ENCODE peak calls at places on chromosome 14, in five cellular contexts. X is tibial artery, Q is BJ, W is stomach, Z is body of pancreas. V is an unnamed sample.

GRCh38 chr14:50351016-50351415 is 38.9 kb downstream of the DMAC2L start:
- DNase-seq in Q (peak), X (no peak), W (no peak), Z (no peak), V (no peak)

GRCh38 chr14:103727313-103728000 is 11.8 kb downstream of the ZFYVE21 start:
- DNase-seq in X (no peak), Z (peak), Q (no peak), W (peak), V (no peak)

GRCh38 chr14:104341532-104342434 is 203.4 kb downstream of the KIF26A start:
- DNase-seq in X (no peak), W (peak), Q (no peak), Z (peak), V (no peak)

GRCh38 chr14:55446127-55446736 is 5.8 kb upstream of the TBPL2 start:
- DNase-seq in Z (peak), W (peak), X (no peak), Q (no peak), V (no peak)

GRCh38 chr14:57058319-57058718 is 210.4 kb downstream of the EXOC5 start:
- DNase-seq in X (no peak), Q (no peak), Z (peak), W (no peak), V (no peak)

GRCh38 chr14:100540926-100541620 is 46.1 kb downstream of the BEGAIN start:
- DNase-seq in W (no peak), Q (no peak), Z (peak), X (no peak), V (no peak)

GRCh38 chr14:98578204-98578603 is 693.8 kb downstream of the BCL11B start:
- DNase-seq in Z (no peak), W (no peak), X (no peak), Q (no peak), V (peak)

GRCh38 chr14:23385840-23386657 is 9.2 kb downstream of the CMTM5 start:
- DNase-seq in W (no peak), Q (no peak), Z (peak), X (no peak), V (no peak)

GRCh38 chr14:32761381-32761968 is 177.2 kb upstream of the NPAS3 start:
- DNase-seq in Q (no peak), X (no peak), W (no peak), Z (no peak), V (peak)

GRCh38 chr14:36174767-36175424 is 1.6 kb downstream of the PTCSC3 start:
- DNase-seq in Z (no peak), Q (no peak), X (no peak), W (no peak), V (no peak)

GRCh38 chr14:21191809-21192446 is 36.1 kb upstream of the OR5AU1 start:
- DNase-seq in W (peak), X (peak), Z (peak), Q (peak), V (no peak)

GRCh38 chr14:61574514-61574807 is 120.9 kb upstream of the HIF1A start:
- DNase-seq in W (no peak), Q (no peak), Z (no peak), X (no peak), V (no peak)

GRCh38 chr14:105136401-105137322 is 31.9 kb downstream of the JAG2 start:
- DNase-seq in Q (no peak), W (no peak), Z (no peak), X (peak), V (no peak)

GRCh38 chr14:57009585-57010515 is 199.6 kb upstream of the OTX2 start:
- DNase-seq in Q (no peak), X (no peak), Z (no peak), W (no peak), V (no peak)

GRCh38 chr14:51564986-51565604 is 86.6 kb upstream of the FRMD6 start:
- DNase-seq in Q (no peak), W (no peak), X (no peak), Z (no peak), V (no peak)

GRCh38 chr14:59100203-59100602 is 88.3 kb upstream of the DAAM1 start:
- DNase-seq in X (no peak), Q (no peak), W (no peak), Z (no peak), V (no peak)

GRCh38 chr14:66514206-66514605 is 6.3 kb downstream of the GPHN start:
- DNase-seq in X (no peak), Z (no peak), W (no peak), Q (no peak), V (no peak)

DNA sequence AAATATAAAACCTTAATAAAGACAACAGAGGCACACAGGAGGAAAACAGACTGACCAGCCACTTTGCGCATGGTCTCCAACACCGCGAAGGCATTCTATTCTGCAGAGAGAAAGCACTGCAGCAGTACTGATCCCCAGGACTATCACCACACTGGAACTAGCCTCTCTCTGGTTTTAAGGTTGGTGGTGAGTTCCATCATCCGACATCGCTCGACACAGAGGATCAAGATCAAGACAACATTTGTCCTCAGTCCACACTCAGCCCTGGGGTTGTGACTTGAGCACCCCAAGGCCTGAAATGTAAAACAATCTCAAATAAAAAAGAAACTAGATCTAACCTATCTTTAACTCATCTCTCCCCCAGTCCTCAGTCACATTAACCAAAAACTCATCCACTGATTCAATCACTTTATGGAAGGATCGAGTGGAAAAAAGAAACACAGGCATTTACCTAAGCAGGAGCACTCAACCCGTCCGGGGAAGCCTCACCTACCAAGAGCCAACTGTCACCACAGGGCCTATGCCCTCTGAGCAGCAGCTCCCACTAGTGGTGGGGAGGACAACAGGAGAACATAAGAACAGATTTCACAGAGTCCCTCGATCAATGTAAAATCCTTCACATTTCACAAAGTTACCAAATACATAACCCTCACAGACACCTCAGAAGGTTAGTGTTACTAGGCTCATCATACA is 17.7 kb downstream of the STXBP6 start:
- DNase-seq in Q (no peak), Z (no peak), W (no peak), X (no peak), V (no peak)
- TF ChIP-seq CTCF in Q (peak), Z (no peak), W (no peak), X (no peak), V (peak)

GRCh38 chr14:89848165-89848564 is 106.4 kb downstream of the EFCAB11 start:
- DNase-seq in W (no peak), X (no peak), Z (no peak), Q (no peak), V (no peak)
- TF ChIP-seq CTCF in W (no peak), X (peak), Z (peak), Q (peak), V (peak)

DNA sequence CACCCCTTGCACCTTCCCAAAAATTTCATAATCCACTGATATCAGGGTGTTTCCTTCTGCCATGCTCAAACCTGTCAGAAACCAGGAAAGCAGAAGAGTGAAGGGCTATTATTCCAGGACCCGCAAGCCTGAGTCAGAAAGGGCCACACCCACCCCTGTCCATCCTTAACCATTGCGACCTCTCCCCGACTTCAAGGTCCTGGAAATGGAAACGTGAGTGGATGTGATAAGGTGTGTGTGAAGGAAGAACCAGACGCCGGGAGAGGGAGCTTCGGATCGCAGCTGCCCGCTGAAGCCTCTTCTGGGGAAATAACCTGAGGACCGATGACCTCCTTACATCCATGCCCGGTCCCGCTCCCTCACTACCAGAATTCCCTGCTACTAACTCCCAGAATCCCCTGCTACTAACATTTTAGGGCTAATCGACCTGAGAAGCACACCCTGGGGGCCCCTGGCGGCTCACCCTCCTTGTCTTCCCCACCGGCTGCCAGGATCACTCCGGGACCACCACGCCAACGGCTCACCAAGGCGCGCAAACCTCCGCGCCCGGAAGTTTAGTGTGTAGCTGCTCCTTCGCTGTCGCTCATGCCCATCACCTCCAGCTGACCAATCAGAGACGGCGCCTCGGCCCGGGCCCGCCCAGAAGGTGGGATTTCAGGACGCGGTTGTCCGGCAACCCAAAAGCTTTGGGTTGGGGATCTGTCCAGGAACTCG is at the start of gene ACYP1:
- DNase-seq in X (peak), W (peak), Q (no peak), Z (peak), V (peak)
- TF ChIP-seq CTCF in X (no peak), W (no peak), Q (no peak), Z (no peak), V (no peak)

GRCh38 chr14:106605548-106606448 is 1079.4 kb downstream of the TMEM121 start:
- DNase-seq in W (peak), X (no peak), Z (peak), Q (no peak), V (no peak)
- TF ChIP-seq CTCF in W (no peak), X (no peak), Z (peak), Q (no peak), V (no peak)

GRCh38 chr14:88933203-88933602 is 108.8 kb downstream of the TTC8 start:
- DNase-seq in Q (no peak), Z (no peak), W (no peak), X (no peak), V (no peak)

GRCh38 chr14:88934231-88934898 is 109.9 kb downstream of the TTC8 start:
- DNase-seq in Q (no peak), X (no peak), W (no peak), Z (no peak), V (no peak)

GRCh38 chr14:88935083-88935482 is 110.6 kb downstream of the TTC8 start:
- DNase-seq in Q (no peak), W (no peak), X (no peak), Z (no peak), V (no peak)

DNA sequence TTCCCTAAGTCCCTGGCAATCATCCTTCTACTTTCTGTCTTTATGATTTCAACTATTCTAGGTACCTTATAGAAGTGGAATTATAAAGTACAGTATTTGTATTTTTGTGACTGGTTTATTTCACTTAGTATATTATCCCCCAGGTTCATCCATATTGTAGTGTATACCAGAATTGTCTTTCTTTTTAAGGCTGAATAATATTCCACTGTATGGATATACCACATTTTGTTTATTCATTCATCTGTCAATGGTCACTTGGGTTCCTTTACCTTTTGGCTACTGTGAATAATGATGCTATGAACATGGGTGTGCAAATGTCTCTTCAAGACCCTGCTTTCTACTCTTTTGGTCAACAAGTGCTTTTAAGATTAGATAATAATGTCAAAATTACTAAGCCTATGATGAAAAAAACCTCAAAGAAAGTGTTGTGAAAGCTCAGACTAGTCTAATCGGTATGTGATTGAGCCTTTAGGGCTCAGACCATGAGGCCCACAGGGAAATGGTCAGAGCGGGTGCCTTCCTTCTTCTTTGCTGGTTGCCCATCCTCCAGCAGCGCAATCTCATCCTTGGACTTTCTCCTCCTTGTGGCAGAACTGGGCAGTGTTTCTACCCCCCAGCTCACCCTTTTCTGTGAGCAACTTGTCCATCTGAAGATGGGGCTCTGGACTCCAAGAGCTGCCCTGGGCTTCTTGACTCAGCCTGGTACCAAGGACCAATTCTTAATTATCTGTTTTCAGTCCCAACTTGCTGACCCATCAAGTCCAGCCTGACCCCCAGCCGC is 105.4 kb downstream of the TTC8 start:
- DNase-seq in Z (no peak), W (no peak), Q (no peak), X (no peak), V (no peak)
- TF ChIP-seq CTCF in Z (no peak), W (no peak), Q (peak), X (no peak), V (peak)

GRCh38 chr14:29220077-29220476 is 453.5 kb downstream of the FOXG1 start:
- DNase-seq in Z (no peak), X (no peak), W (no peak), Q (no peak), V (no peak)

GRCh38 chr14:29216774-29217232 is 450.2 kb downstream of the FOXG1 start:
- DNase-seq in Q (no peak), X (no peak), W (no peak), Z (no peak), V (no peak)

GRCh38 chr14:29217813-29218450 is 451.3 kb downstream of the FOXG1 start:
- DNase-seq in W (no peak), Q (no peak), X (no peak), Z (no peak), V (no peak)

GRCh38 chr14:29227631-29228030 is 461.0 kb downstream of the FOXG1 start:
- DNase-seq in W (no peak), X (no peak), Q (no peak), Z (no peak), V (no peak)

GRCh38 chr14:29222671-29223268 is 456.2 kb downstream of the FOXG1 start:
- DNase-seq in W (no peak), Z (peak), Q (no peak), X (no peak), V (peak)
- TF ChIP-seq CTCF in W (no peak), Z (peak), Q (peak), X (no peak), V (peak)